ENCODE peak calls at places on chromosome 1, in nine cellular contexts. S is substantia nigra; V is uterus; H is CD8-positive, alpha-beta T cell; T is astrocyte; O is left ventricle myocardium inferior; G is IMR-90; F is naive thymus-derived CD4-positive, alpha-beta T cell; U is dorsolateral prefrontal cortex. B is an unnamed sample.

GRCh38 chr1:45012639-45013278 is 705 bp downstream of the UROD start:
- DNase-seq in S (no peak), V (peak), H (peak), T (peak), O (peak), G (peak), F (peak), U (peak), B (no peak)

GRCh38 chr1:20339811-20340457 is 49.3 kb downstream of the VWA5B1 start:
- DNase-seq in S (no peak), V (no peak), H (no peak), T (no peak), O (no peak), G (no peak), F (no peak), U (no peak), B (no peak)

GRCh38 chr1:115314765-115315164 is 23.3 kb downstream of the NGF start:
- DNase-seq in S (no peak), V (peak), H (no peak), T (peak), O (no peak), G (peak), F (no peak), U (no peak), B (no peak)

GRCh38 chr1:20666804-20667203 is 5.6 kb upstream of the DDOST start:
- DNase-seq in S (no peak), V (no peak), H (no peak), T (no peak), O (no peak), G (peak), F (no peak), U (no peak), B (no peak)

GRCh38 chr1:176165573-176165972 is 41.5 kb downstream of the COP1 start:
- DNase-seq in S (no peak), V (no peak), H (no peak), T (no peak), O (no peak), G (no peak), F (no peak), U (no peak), B (no peak)

GRCh38 chr1:36561365-36561731 is 78.6 kb upstream of the CSF3R start:
- DNase-seq in S (no peak), V (no peak), H (no peak), T (no peak), O (no peak), G (no peak), F (no peak), U (no peak), B (no peak)

GRCh38 chr1:160261526-160261877 is 847 bp downstream of the DCAF8 start:
- DNase-seq in S (no peak), V (peak), H (peak), T (peak), O (no peak), G (peak), F (peak), U (no peak), B (no peak)

GRCh38 chr1:3912809-3913685 is 13.0 kb upstream of the C1orf174 start:
- DNase-seq in S (no peak), V (no peak), H (no peak), T (no peak), O (no peak), G (no peak), F (no peak), U (no peak), B (no peak)

GRCh38 chr1:84715620-84716019 is 25.4 kb upstream of the SSX2IP start:
- DNase-seq in S (no peak), V (no peak), H (no peak), T (no peak), O (no peak), G (no peak), F (no peak), U (no peak), B (no peak)

GRCh38 chr1:55869050-55869449 is 653.9 kb upstream of the USP24 start:
- DNase-seq in S (no peak), V (no peak), H (no peak), T (peak), O (peak), G (no peak), F (no peak), U (no peak), B (no peak)

GRCh38 chr1:230031131-230031530 is 35.9 kb upstream of the GALNT2 start:
- DNase-seq in S (no peak), V (no peak), H (no peak), T (no peak), O (no peak), G (no peak), F (no peak), U (no peak), B (no peak)

GRCh38 chr1:116911779-116912469 is 2.2 kb downstream of the PTGFRN start:
- DNase-seq in S (no peak), V (no peak), H (no peak), T (no peak), O (no peak), G (no peak), F (no peak), U (no peak), B (no peak)
- H3K27ac ChIP-seq in S (no peak), V (peak), H (no peak), T (no peak), O (peak), G (no peak), F (no peak), U (no peak), B (no peak)

DNA sequence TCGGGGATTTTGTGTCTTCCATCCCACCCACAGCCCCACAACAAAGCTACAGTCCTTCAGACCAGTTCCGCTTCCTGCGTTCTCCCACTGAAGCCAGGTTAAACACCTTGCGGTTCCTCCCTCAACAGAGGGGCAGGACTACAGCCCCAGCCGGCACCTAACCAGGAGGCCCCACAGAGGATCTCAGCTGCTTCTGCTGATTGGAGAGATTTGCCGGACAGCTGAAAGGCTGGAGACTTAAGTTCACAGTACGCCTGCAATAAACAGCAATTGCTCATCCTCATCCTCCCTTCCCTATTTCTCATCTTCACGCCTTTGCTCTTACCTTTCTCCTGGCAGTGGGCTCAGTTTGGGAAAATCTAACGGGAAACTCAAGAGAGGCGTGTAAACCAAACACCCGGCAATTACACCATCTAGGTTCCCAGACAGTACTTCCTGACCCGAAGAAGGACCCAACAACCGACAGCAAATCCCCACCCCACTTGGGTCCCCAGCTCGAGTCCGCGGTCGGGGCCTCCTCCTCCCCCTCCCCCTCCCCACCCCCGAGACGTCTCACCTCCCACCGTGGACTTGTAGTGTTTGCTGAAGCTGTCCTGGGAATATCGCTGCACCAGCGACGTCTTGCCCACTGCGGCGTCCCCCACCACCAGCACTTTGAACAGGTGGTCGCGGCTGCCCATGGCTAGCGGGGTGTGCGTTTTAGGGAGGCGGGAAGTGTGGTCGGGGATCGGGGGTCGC is 836 bp downstream of the RAB29 start:
- DNase-seq in S (no peak), V (no peak), H (peak), T (no peak), O (no peak), G (no peak), F (peak), U (no peak), B (no peak)
- H3K27ac ChIP-seq in S (peak), V (peak), H (peak), T (no peak), O (peak), G (no peak), F (peak), U (peak), B (no peak)

DNA sequence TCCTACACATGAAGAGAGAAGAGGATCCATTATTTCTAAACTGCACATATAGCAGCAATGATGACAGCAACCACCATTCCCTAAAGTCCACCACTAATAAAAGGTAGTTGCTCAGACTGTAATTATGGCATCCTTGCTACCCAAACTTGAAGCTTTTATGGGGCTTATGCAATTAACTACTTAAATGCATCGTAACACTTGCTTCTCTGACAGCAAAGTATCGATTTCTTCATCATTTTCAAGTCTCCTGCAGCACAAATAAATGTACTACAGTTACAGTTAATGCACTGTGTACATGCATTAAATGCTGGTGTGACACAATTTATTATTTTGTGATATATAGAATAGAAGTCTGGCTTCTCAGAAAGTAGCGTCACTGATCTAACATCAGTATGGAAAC is 241.7 kb downstream of the USH2A start:
- DNase-seq in S (no peak), V (no peak), H (no peak), T (no peak), O (no peak), G (no peak), F (no peak), U (no peak), B (no peak)
- H3K27ac ChIP-seq in S (no peak), V (no peak), H (no peak), T (no peak), O (no peak), G (no peak), F (no peak), U (no peak), B (no peak)

GRCh38 chr1:202812176-202813026 is 1.6 kb downstream of the PCAT6 start:
- DNase-seq in S (no peak), V (no peak), H (no peak), T (no peak), O (no peak), G (no peak), F (no peak), U (no peak), B (no peak)
- H3K27ac ChIP-seq in S (no peak), V (no peak), H (no peak), T (no peak), O (no peak), G (no peak), F (no peak), U (no peak), B (no peak)

GRCh38 chr1:166032901-166033371 is 133.9 kb downstream of the FAM78B start:
- DNase-seq in S (no peak), V (peak), H (no peak), T (no peak), O (peak), G (no peak), F (no peak), U (no peak), B (no peak)
- H3K27ac ChIP-seq in S (no peak), V (no peak), H (no peak), T (no peak), O (no peak), G (no peak), F (no peak), U (no peak), B (no peak)

GRCh38 chr1:177646757-177647730 is 322.8 kb downstream of the SEC16B start:
- DNase-seq in S (no peak), V (no peak), H (no peak), T (no peak), O (no peak), G (no peak), F (no peak), U (no peak), B (no peak)
- H3K27ac ChIP-seq in S (no peak), V (no peak), H (no peak), T (no peak), O (no peak), G (no peak), F (no peak), U (no peak), B (no peak)

GRCh38 chr1:16926491-16927195 is 4.9 kb downstream of the CROCC start:
- DNase-seq in S (no peak), V (no peak), H (no peak), T (no peak), O (no peak), G (no peak), F (no peak), U (no peak), B (no peak)
- H3K27ac ChIP-seq in S (no peak), V (no peak), H (no peak), T (no peak), O (no peak), G (no peak), F (no peak), U (peak), B (no peak)

B was measured in iPS DF 6.9.